ENCODE peak calls at places on chromosomes 16 and 17, in seven cellular contexts. One of them, this sample, is unnamed.

GRCh38 chr17:64126918-64127317 is 3.0 kb downstream of the ERN1 start:
- DNase-seq in putamen: no peak
- DNase-seq in Right ventricle myocardium superior: no peak
- DNase-seq in A172: no peak
- DNase-seq in right cardiac atrium: no peak
- DNase-seq in stimulated activated CD4-positive, alpha-beta T cell treated with anti-CD3 and anti-CD28 coated beads, Interleukin-2, amount 100 ng/mL, for 24 hours: no peak
- DNase-seq in activated naive CD4-positive, alpha-beta T cell treated with anti-CD3 and anti-CD28 coated beads, Interleukin-2, amount 50 U/mL, for 72 hours: no peak
- DNase-seq in this sample: peak

GRCh38 chr17:3002538-3003301 is 60.7 kb downstream of the OR1D5 start:
- DNase-seq in putamen: no peak
- DNase-seq in Right ventricle myocardium superior: peak
- DNase-seq in A172: no peak
- DNase-seq in right cardiac atrium: no peak
- DNase-seq in stimulated activated CD4-positive, alpha-beta T cell treated with anti-CD3 and anti-CD28 coated beads, Interleukin-2, amount 100 ng/mL, for 24 hours: no peak
- DNase-seq in activated naive CD4-positive, alpha-beta T cell treated with anti-CD3 and anti-CD28 coated beads, Interleukin-2, amount 50 U/mL, for 72 hours: no peak
- DNase-seq in this sample: no peak

GRCh38 chr17:62064791-62065563 is at the start of gene MED13:
- DNase-seq in putamen: peak
- DNase-seq in Right ventricle myocardium superior: peak
- DNase-seq in A172: peak
- DNase-seq in right cardiac atrium: peak
- DNase-seq in stimulated activated CD4-positive, alpha-beta T cell treated with anti-CD3 and anti-CD28 coated beads, Interleukin-2, amount 100 ng/mL, for 24 hours: peak
- DNase-seq in activated naive CD4-positive, alpha-beta T cell treated with anti-CD3 and anti-CD28 coated beads, Interleukin-2, amount 50 U/mL, for 72 hours: peak
- DNase-seq in this sample: peak

GRCh38 chr17:10743316-10744009 is 13.6 kb upstream of the TMEM220 start:
- DNase-seq in putamen: peak
- DNase-seq in Right ventricle myocardium superior: no peak
- DNase-seq in A172: no peak
- DNase-seq in right cardiac atrium: no peak
- DNase-seq in stimulated activated CD4-positive, alpha-beta T cell treated with anti-CD3 and anti-CD28 coated beads, Interleukin-2, amount 100 ng/mL, for 24 hours: no peak
- DNase-seq in activated naive CD4-positive, alpha-beta T cell treated with anti-CD3 and anti-CD28 coated beads, Interleukin-2, amount 50 U/mL, for 72 hours: no peak
- DNase-seq in this sample: peak

GRCh38 chr17:4969551-4970231 is 2.1 kb upstream of the SPAG7 start:
- DNase-seq in putamen: no peak
- DNase-seq in Right ventricle myocardium superior: no peak
- DNase-seq in A172: no peak
- DNase-seq in right cardiac atrium: no peak
- DNase-seq in stimulated activated CD4-positive, alpha-beta T cell treated with anti-CD3 and anti-CD28 coated beads, Interleukin-2, amount 100 ng/mL, for 24 hours: peak
- DNase-seq in activated naive CD4-positive, alpha-beta T cell treated with anti-CD3 and anti-CD28 coated beads, Interleukin-2, amount 50 U/mL, for 72 hours: peak
- DNase-seq in this sample: peak

GRCh38 chr17:52678211-52678610 is 519.7 kb upstream of the CA10 start:
- DNase-seq in putamen: no peak
- DNase-seq in Right ventricle myocardium superior: no peak
- DNase-seq in A172: no peak
- DNase-seq in right cardiac atrium: no peak
- DNase-seq in stimulated activated CD4-positive, alpha-beta T cell treated with anti-CD3 and anti-CD28 coated beads, Interleukin-2, amount 100 ng/mL, for 24 hours: no peak
- DNase-seq in activated naive CD4-positive, alpha-beta T cell treated with anti-CD3 and anti-CD28 coated beads, Interleukin-2, amount 50 U/mL, for 72 hours: no peak
- DNase-seq in this sample: no peak

GRCh38 chr16:58488531-58488930 is 11.4 kb upstream of the NDRG4 start:
- DNase-seq in putamen: no peak
- DNase-seq in Right ventricle myocardium superior: no peak
- DNase-seq in A172: no peak
- DNase-seq in right cardiac atrium: no peak
- DNase-seq in stimulated activated CD4-positive, alpha-beta T cell treated with anti-CD3 and anti-CD28 coated beads, Interleukin-2, amount 100 ng/mL, for 24 hours: no peak
- DNase-seq in activated naive CD4-positive, alpha-beta T cell treated with anti-CD3 and anti-CD28 coated beads, Interleukin-2, amount 50 U/mL, for 72 hours: no peak
- DNase-seq in this sample: no peak

GRCh38 chr16:15404792-15405191 is 9.2 kb downstream of the MPV17L start:
- DNase-seq in putamen: no peak
- DNase-seq in Right ventricle myocardium superior: no peak
- DNase-seq in A172: peak
- DNase-seq in right cardiac atrium: no peak
- DNase-seq in stimulated activated CD4-positive, alpha-beta T cell treated with anti-CD3 and anti-CD28 coated beads, Interleukin-2, amount 100 ng/mL, for 24 hours: no peak
- DNase-seq in activated naive CD4-positive, alpha-beta T cell treated with anti-CD3 and anti-CD28 coated beads, Interleukin-2, amount 50 U/mL, for 72 hours: no peak
- DNase-seq in this sample: no peak

GRCh38 chr17:41792835-41793748 is 6.6 kb upstream of the JUP start:
- DNase-seq in putamen: no peak
- DNase-seq in Right ventricle myocardium superior: peak
- DNase-seq in A172: peak
- DNase-seq in right cardiac atrium: peak
- DNase-seq in stimulated activated CD4-positive, alpha-beta T cell treated with anti-CD3 and anti-CD28 coated beads, Interleukin-2, amount 100 ng/mL, for 24 hours: no peak
- DNase-seq in activated naive CD4-positive, alpha-beta T cell treated with anti-CD3 and anti-CD28 coated beads, Interleukin-2, amount 50 U/mL, for 72 hours: no peak
- DNase-seq in this sample: peak

GRCh38 chr17:61196302-61196704 is 203.3 kb upstream of the TBX2 start:
- DNase-seq in putamen: no peak
- DNase-seq in Right ventricle myocardium superior: no peak
- DNase-seq in A172: no peak
- DNase-seq in right cardiac atrium: no peak
- DNase-seq in stimulated activated CD4-positive, alpha-beta T cell treated with anti-CD3 and anti-CD28 coated beads, Interleukin-2, amount 100 ng/mL, for 24 hours: no peak
- DNase-seq in activated naive CD4-positive, alpha-beta T cell treated with anti-CD3 and anti-CD28 coated beads, Interleukin-2, amount 50 U/mL, for 72 hours: no peak
- DNase-seq in this sample: peak

GRCh38 chr17:48384164-48384563 is 45.9 kb downstream of the SKAP1 start:
- DNase-seq in putamen: no peak
- DNase-seq in Right ventricle myocardium superior: no peak
- DNase-seq in A172: no peak
- DNase-seq in right cardiac atrium: no peak
- DNase-seq in stimulated activated CD4-positive, alpha-beta T cell treated with anti-CD3 and anti-CD28 coated beads, Interleukin-2, amount 100 ng/mL, for 24 hours: no peak
- DNase-seq in activated naive CD4-positive, alpha-beta T cell treated with anti-CD3 and anti-CD28 coated beads, Interleukin-2, amount 50 U/mL, for 72 hours: no peak
- DNase-seq in this sample: no peak

GRCh38 chr17:8563024-8563776 is 67.3 kb downstream of the MYH10 start:
- DNase-seq in putamen: no peak
- DNase-seq in Right ventricle myocardium superior: no peak
- DNase-seq in A172: no peak
- DNase-seq in right cardiac atrium: no peak
- DNase-seq in stimulated activated CD4-positive, alpha-beta T cell treated with anti-CD3 and anti-CD28 coated beads, Interleukin-2, amount 100 ng/mL, for 24 hours: no peak
- DNase-seq in activated naive CD4-positive, alpha-beta T cell treated with anti-CD3 and anti-CD28 coated beads, Interleukin-2, amount 50 U/mL, for 72 hours: no peak
- DNase-seq in this sample: no peak

GRCh38 chr17:19645608-19646250 is 2.8 kb upstream of the ALDH3A2 start:
- DNase-seq in putamen: peak
- DNase-seq in Right ventricle myocardium superior: peak
- DNase-seq in A172: peak
- DNase-seq in right cardiac atrium: peak
- DNase-seq in stimulated activated CD4-positive, alpha-beta T cell treated with anti-CD3 and anti-CD28 coated beads, Interleukin-2, amount 100 ng/mL, for 24 hours: peak
- DNase-seq in activated naive CD4-positive, alpha-beta T cell treated with anti-CD3 and anti-CD28 coated beads, Interleukin-2, amount 50 U/mL, for 72 hours: peak
- DNase-seq in this sample: peak